ENCODE peak calls at places on chromosomes 16 and 17, in four cellular contexts. U, K, I and L are unnamed samples.

GRCh38 chr17:57366558-57367351 is 110.4 kb downstream of the MSI2 start:
- DNase-seq in I (no peak), K (no peak), U (no peak), L (no peak)

GRCh38 chr17:43723697-43724359 is 34.8 kb downstream of the SOST start:
- DNase-seq in I (no peak), K (peak), U (no peak), L (peak)

GRCh38 chr17:76868669-76869208 is 535 bp downstream of the MGAT5B start:
- DNase-seq in U (no peak), I (no peak), K (no peak), L (no peak)

GRCh38 chr17:40303706-40304450 is 5.1 kb upstream of the RARA start:
- DNase-seq in K (no peak), I (no peak), U (peak), L (peak)

GRCh38 chr16:82748026-82748425 is 121.3 kb downstream of the CDH13 start:
- DNase-seq in U (peak), I (no peak), K (no peak), L (peak)

GRCh38 chr17:15513058-15513858 is 45.8 kb upstream of the CDRT4 start:
- DNase-seq in I (peak), K (no peak), U (no peak), L (peak)

GRCh38 chr16:50166511-50167500 is 13.7 kb downstream of the TENT4B start:
- DNase-seq in K (no peak), I (no peak), U (no peak), L (no peak)

GRCh38 chr16:11047057-11047456 is 102.7 kb downstream of the CLEC16A start:
- DNase-seq in I (no peak), K (no peak), U (no peak), L (peak)

GRCh38 chr17:10435096-10435495 is 13.3 kb upstream of the MYH8 start:
- DNase-seq in I (no peak), K (peak), U (no peak), L (no peak)

GRCh38 chr17:78759203-78759968 is 22.7 kb downstream of the CYTH1 start:
- DNase-seq in K (no peak), I (peak), U (peak), L (peak)

GRCh38 chr16:73022534-73022933 is 25.4 kb downstream of the ZFHX3 start:
- DNase-seq in U (no peak), I (no peak), K (no peak), L (no peak)

GRCh38 chr17:71180801-71181385 is 939.9 kb upstream of the SOX9 start:
- DNase-seq in U (no peak), K (no peak), I (no peak), L (peak)

GRCh38 chr17:67434061-67434525 is 57.0 kb downstream of the PITPNC1 start:
- DNase-seq in I (no peak), K (peak), U (peak), L (no peak)

GRCh38 chr17:28743243-28744103 is at the start of gene TRAF4:
- DNase-seq in I (peak), K (peak), U (peak), L (peak)

GRCh38 chr16:56558024-56558747 is 6.7 kb upstream of the MT4 start:
- DNase-seq in I (peak), U (no peak), K (no peak), L (peak)

GRCh38 chr17:50604470-50604869 is 30.2 kb upstream of the ABCC3 start:
- DNase-seq in K (no peak), I (no peak), U (peak), L (peak)

GRCh38 chr16:20181949-20182348 is 108.3 kb upstream of the GPR139 start:
- DNase-seq in I (no peak), K (no peak), U (no peak), L (no peak)

GRCh38 chr16:55559933-55560516 is 6.5 kb upstream of the CAPNS2 start:
- DNase-seq in I (no peak), K (no peak), U (no peak), L (no peak)

GRCh38 chr17:80703109-80703508 is 158.5 kb downstream of the RPTOR start:
- DNase-seq in U (no peak), I (no peak), K (peak), L (no peak)

GRCh38 chr16:78473031-78473699 is 373.7 kb downstream of the WWOX start:
- DNase-seq in I (no peak), K (no peak), U (no peak), L (no peak)

GRCh38 chr16:11030990-11031510 is 86.7 kb downstream of the CLEC16A start:
- DNase-seq in K (no peak), U (no peak), I (no peak), L (no peak)

GRCh38 chr17:80659651-80660050 is 115.0 kb downstream of the RPTOR start:
- DNase-seq in U (no peak), I (no peak), K (no peak), L (no peak)

DNA sequence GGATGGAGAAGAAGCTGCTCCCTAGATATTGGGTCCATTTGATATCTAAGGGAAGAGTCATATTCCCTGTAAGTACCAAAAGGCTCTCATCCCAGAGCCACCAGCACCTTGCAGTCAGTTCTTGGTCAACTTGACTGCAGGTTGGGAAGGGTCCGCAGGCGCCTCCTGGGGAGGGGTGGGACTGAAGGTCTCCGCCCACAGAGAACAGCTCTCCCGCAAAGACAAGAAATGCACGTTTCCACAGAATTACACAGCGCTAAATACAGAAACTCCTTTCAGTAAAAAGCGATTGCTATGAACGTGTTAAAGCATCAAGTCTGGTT is 864 bp upstream of the CTCF start:
- DNase-seq in I (no peak), K (no peak), U (no peak), L (no peak)
- H3K27ac ChIP-seq in I (peak), K (peak), U (peak), L (peak)

GRCh38 chr16:67312450-67313118 is 14.0 kb downstream of the KCTD19 start:
- DNase-seq in U (no peak), I (no peak), K (no peak), L (peak)
- H3K27ac ChIP-seq in U (no peak), I (no peak), K (no peak), L (peak)

DNA sequence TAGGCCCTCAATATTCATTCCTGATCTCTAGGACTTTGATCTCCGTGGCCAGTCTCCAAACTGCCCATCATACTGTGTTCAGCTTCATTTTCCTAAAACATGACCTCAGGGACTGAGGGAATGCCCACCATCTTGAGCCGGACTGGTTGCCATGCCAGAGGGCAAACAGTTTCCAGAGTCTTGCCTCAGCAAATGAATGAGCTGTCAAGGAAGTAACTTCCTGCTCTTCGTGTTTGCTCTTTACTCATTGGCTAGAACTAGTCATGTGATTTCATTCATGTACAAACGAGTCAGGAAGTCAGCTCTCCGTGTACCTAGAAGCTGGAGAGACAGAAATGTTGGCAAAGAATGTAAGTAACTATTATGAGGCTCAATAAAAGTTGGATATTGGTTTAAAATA is 50.2 kb downstream of the ANKFN1 start:
- DNase-seq in K (no peak), U (no peak), I (no peak), L (no peak)
- H3K27ac ChIP-seq in K (no peak), U (no peak), I (no peak), L (no peak)

DNA sequence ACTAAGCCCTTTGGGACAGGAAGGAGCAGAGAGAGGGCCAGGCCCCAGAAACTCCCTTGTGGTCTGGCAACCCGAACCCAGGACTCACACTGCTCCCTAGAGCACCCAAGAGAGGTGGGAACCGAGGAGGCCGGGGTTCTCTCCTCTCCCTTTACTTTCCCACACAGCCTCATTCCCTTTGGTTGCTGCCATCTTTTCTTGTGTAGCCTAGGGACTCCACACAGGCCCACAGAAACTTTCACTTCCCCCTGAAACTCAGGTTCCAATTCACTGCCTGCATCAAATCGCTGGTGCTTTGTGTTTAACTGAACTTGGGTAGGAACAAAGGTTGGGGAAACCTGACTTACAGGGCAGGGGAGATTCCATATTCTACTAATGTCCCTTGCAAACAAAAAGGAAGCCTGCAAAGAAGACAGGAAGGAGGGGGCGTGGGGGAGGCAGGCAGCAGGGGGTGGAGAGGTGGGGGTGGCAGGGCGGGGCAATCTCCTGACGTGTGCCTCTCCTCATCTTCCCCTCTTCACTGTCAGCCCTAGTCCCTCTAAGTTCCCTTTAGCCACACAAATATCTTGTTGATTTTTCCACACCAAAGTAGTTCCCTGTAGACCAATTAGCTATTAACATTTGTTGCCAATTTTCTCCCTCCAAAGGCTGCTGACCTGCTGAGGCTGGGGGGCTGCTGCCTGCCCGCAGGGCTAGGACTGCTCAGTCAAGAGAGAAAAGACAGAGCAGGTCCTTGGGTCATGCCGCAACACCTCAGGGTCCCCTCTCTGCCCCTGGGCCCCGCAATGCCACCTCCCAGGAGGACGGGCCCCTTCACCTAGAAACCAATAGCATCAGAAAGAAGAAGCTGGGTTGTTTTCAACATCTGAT is 8.0 kb downstream of the ST3GAL2 start:
- DNase-seq in I (no peak), K (peak), U (no peak), L (peak)
- H3K27ac ChIP-seq in I (no peak), K (peak), U (peak), L (peak)

GRCh38 chr16:87539113-87539512 is 46.3 kb upstream of the ZCCHC14 start:
- DNase-seq in K (no peak), I (no peak), U (no peak), L (no peak)
- H3K27ac ChIP-seq in K (no peak), I (no peak), U (no peak), L (no peak)

DNA sequence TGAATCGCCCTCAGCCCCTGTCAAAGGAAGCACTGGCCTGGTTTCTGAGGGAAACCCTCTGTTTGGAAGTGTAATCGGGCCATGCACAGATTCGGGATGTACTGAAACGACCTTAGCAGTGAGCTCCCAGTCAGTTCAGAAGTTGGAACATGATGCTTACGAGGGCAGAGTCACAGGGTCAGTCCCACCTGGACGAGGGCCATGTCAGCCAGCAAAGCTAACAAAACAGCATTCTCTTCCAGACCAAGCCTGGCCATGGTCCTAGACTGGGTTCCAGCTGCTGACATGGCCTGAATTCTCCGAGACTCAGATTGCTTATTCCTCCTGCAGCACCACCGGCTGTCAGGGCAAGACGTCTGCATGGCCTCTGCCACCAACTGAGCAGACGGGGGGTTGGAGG is 192.2 kb upstream of the WSCD1 start:
- DNase-seq in U (peak), I (peak), K (no peak), L (no peak)
- H3K27ac ChIP-seq in U (no peak), I (peak), K (no peak), L (no peak)